ENCODE peak calls at places on chromosomes 7 and 10, in four cellular contexts. E, O, P and J are unnamed samples.

GRCh38 chr7:30817060-30817770 is 46.0 kb downstream of the MINDY4 start:
- DNase-seq in E (peak; percentile 42), O (no peak), P (no peak), J (no peak)

GRCh38 chr7:157097569-157097968 is 41.2 kb upstream of the UBE3C start:
- DNase-seq in O (no peak), P (no peak), E (no peak), J (no peak)

GRCh38 chr10:114758331-114758730 is 63.2 kb upstream of the FHIP2A start:
- DNase-seq in P (no peak), O (no peak), E (no peak), J (peak; percentile 38)

GRCh38 chr10:100968037-100968736 is 1.1 kb upstream of the SEMA4G start:
- DNase-seq in O (no peak), E (no peak), P (no peak), J (no peak)

GRCh38 chr10:74047871-74048270 is 50.0 kb downstream of the VCL start:
- DNase-seq in E (peak; percentile 78), O (no peak), P (no peak), J (peak; percentile 85)

GRCh38 chr7:68407460-68407859 is 1190.8 kb upstream of the AUTS2 start:
- DNase-seq in O (no peak), E (no peak), P (no peak), J (no peak)

GRCh38 chr7:82050792-82051191 is 280.9 kb upstream of the HGF start:
- DNase-seq in O (no peak), P (no peak), E (peak; percentile 96), J (peak; percentile 72)

GRCh38 chr10:91210435-91210834 is 10.0 kb upstream of the PCGF5 start:
- DNase-seq in P (no peak), E (no peak), O (no peak), J (no peak)

GRCh38 chr10:104924101-104924795 is 283.2 kb downstream of the SORCS3 start:
- DNase-seq in E (no peak), P (no peak), O (no peak), J (no peak)

GRCh38 chr10:6044651-6045599 is 17.2 kb downstream of the IL2RA start:
- DNase-seq in P (no peak), E (no peak), O (no peak), J (no peak)

GRCh38 chr7:123682690-123683089 is 27.0 kb downstream of the LMOD2 start:
- DNase-seq in P (no peak), O (no peak), E (peak; percentile 76), J (peak; percentile 78)

GRCh38 chr7:138934401-138934800 is 46.8 kb downstream of the KIAA1549 start:
- DNase-seq in O (no peak), E (no peak), P (no peak), J (no peak)

GRCh38 chr7:45077579-45077978 is 11.2 kb downstream of the NACAD start:
- DNase-seq in P (no peak), O (peak; percentile 45), E (no peak), J (no peak)

GRCh38 chr10:689433-690226 is at the start of gene DIP2C:
- DNase-seq in O (peak; percentile 92), P (peak; percentile 88), E (peak; percentile 77), J (peak; percentile 82)

GRCh38 chr7:125074141-125074540 is 144.5 kb upstream of the POT1 start:
- DNase-seq in E (no peak), O (no peak), P (no peak), J (no peak)

GRCh38 chr10:119515511-119516045 is 26.9 kb downstream of the RGS10 start:
- DNase-seq in O (no peak), P (no peak), E (no peak), J (no peak)

GRCh38 chr7:106010331-106010730 is 47.3 kb downstream of the CDHR3 start:
- DNase-seq in P (no peak), O (no peak), E (no peak), J (peak; percentile 50)

GRCh38 chr10:42975558-42976352 is 101.1 kb upstream of the RET start:
- DNase-seq in E (no peak), P (peak; percentile 49), O (peak; percentile 59), J (no peak)

GRCh38 chr10:110411047-110411410 is 86.7 kb upstream of the DUSP5 start:
- DNase-seq in P (no peak), E (peak; percentile 77), O (peak; percentile 81), J (peak; percentile 71)

GRCh38 chr7:12389089-12389700 is 14.5 kb downstream of the VWDE start:
- DNase-seq in O (no peak), P (no peak), E (peak; percentile 59), J (peak; percentile 60)

GRCh38 chr7:40833541-40834234 is 698.9 kb downstream of the SUGCT start:
- DNase-seq in E (peak; percentile 28), O (no peak), P (no peak), J (peak; percentile 30)
- TF ChIP-seq CTCF in E (peak; percentile 45), O (no peak), P (no peak), J (peak; percentile 52)

DNA sequence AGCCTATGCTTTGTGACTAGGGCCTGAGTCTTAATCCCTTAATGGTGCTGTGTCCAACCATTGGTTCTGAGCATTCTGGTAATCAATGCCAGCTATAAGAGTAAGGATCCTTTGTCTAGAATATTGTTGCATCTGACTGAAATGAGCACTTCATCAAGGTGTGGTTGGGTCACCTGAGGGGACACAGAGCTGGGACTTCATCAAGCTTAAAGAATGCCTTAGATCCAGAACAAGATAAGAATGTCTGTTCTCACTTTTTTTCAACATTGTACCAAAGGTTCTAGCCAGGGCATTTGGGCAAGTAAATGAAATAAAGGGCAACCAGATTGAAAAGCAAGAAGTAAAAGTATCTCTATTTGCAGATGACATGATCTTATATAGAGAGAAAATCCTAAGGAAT is 280.4 kb downstream of the MTERF1 start:
- DNase-seq in E (no peak), O (no peak), P (no peak), J (no peak)
- H3K4me3 ChIP-seq in E (no peak overlapping the region), O (no peak overlapping the region), P (no peak overlapping the region), J (no peak overlapping the region)

GRCh38 chr7:83362786-83363185 is 200.1 kb upstream of the PCLO start:
- DNase-seq in E (no peak), P (no peak), O (no peak), J (no peak)

GRCh38 chr7:83366629-83367028 is 203.9 kb upstream of the PCLO start:
- DNase-seq in P (no peak), O (no peak), E (no peak), J (no peak)

GRCh38 chr7:83365746-83366145 is 203.1 kb upstream of the PCLO start:
- DNase-seq in E (no peak), O (no peak), P (no peak), J (no peak)
- TF ChIP-seq CTCF in E (peak; percentile 10), O (no peak), P (no peak), J (peak; percentile 32)

GRCh38 chr7:93016085-93016471 is 101.7 kb downstream of the SAMD9 start:
- DNase-seq in P (no peak), E (peak; percentile 78), O (no peak), J (peak; percentile 77)

GRCh38 chr7:93014410-93014809 is 103.4 kb downstream of the SAMD9 start:
- DNase-seq in O (no peak), E (no peak), P (no peak), J (peak; percentile 15)

GRCh38 chr7:93015193-93016084 is 102.3 kb downstream of the SAMD9 start:
- DNase-seq in E (peak; percentile 78), O (no peak), P (no peak), J (peak; percentile 83)

GRCh38 chr7:93013471-93014061 is 104.2 kb downstream of the SAMD9 start:
- DNase-seq in P (no peak), O (no peak), E (peak; percentile 30), J (peak; percentile 8)

GRCh38 chr7:93011351-93012294 is 106.2 kb downstream of the SAMD9 start:
- DNase-seq in P (no peak), E (peak; percentile 81), O (no peak), J (peak; percentile 97)
- H3K4me3 ChIP-seq in P (no peak overlapping the region), E (no peak overlapping the region), O (no peak overlapping the region), J (no peak overlapping the region)

GRCh38 chr10:53314856-53315255 is 542.3 kb upstream of the MBL2 start:
- DNase-seq in E (peak; percentile 33), P (no peak), O (no peak), J (peak; percentile 62)

DNA sequence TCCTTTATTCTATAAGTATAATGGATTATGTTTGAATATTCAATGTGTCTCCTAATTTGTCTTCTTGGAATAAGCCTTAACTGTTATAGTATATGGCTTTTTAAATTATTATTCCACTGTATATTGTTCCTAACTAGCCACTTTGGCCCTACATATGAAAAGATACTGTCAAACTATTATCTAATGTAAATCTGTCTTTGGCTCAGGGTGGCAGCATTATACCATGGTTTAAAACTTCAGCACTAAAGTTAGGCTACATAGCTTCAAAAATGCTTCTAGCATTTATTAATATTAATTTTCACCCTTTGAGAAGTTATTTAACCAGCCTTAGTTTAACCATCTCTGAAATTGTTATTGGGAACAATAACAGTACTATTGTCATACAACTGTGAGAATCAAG is 543.1 kb upstream of the MBL2 start:
- DNase-seq in P (no peak), E (no peak), O (no peak), J (no peak)
- TF ChIP-seq CTCF in P (no peak), E (no peak), O (no peak), J (no peak)